ENCODE peak calls at places on chromosomes 6 and 20, in eight cellular contexts. K, B, D, P, X, R, V and T are unnamed samples.
A peak's percentile ranks its signal among the peaks of the same experiment; 100 is the strongest.

GRCh38 chr20:10708342-10709185 is 34.8 kb upstream of the JAG1 start:
- DNase-seq in B (no peak), R (no peak), V (no peak), K (no peak), D (no peak), X (no peak), P (no peak), T (no peak)

GRCh38 chr6:165804331-165805066 is 141.5 kb upstream of the PDE10A start:
- DNase-seq in K (no peak), D (peak; percentile 10), R (no peak), X (no peak), P (no peak), B (no peak), V (no peak), T (no peak)

GRCh38 chr6:146153040-146153758 is 124.3 kb downstream of the GRM1 start:
- DNase-seq in P (peak; percentile 25), B (no peak), R (no peak), K (no peak), X (no peak), D (no peak), V (peak; percentile 1), T (no peak)

GRCh38 chr20:11080776-11081406 is 407.1 kb upstream of the JAG1 start:
- DNase-seq in V (no peak), K (no peak), B (no peak), X (no peak), P (no peak), D (no peak), R (no peak), T (no peak)

GRCh38 chr6:57177545-57178225 is 5.6 kb downstream of the BAG2 start:
- DNase-seq in R (no peak), D (no peak), X (no peak), B (no peak), P (no peak), V (no peak), K (no peak), T (no peak)

GRCh38 chr20:24981750-24982149 is 10.8 kb downstream of the APMAP start:
- DNase-seq in V (no peak), X (no peak), R (no peak), D (no peak), B (no peak), K (no peak), P (no peak), T (no peak)

GRCh38 chr6:170058878-170059485 is 231.9 kb downstream of the DLL1 start:
- DNase-seq in X (no peak), P (no peak), K (no peak), V (no peak), D (no peak), R (no peak), B (no peak), T (no peak)

GRCh38 chr6:51529240-51529639 is 558.2 kb downstream of the PKHD1 start:
- DNase-seq in V (no peak), P (no peak), X (no peak), D (no peak), B (no peak), K (no peak), R (no peak), T (no peak)

GRCh38 chr6:72321741-72322140 is 300.1 kb upstream of the KCNQ5 start:
- DNase-seq in K (no peak), R (no peak), P (no peak), X (no peak), B (no peak), D (no peak), V (no peak), T (no peak)

GRCh38 chr20:32387262-32387661 is 29.1 kb downstream of the ASXL1 start:
- DNase-seq in K (no peak), D (no peak), P (peak; percentile 77), B (no peak), X (no peak), V (peak; percentile 86), R (peak; percentile 51), T (no peak)

GRCh38 chr20:31704225-31705119 is 18.2 kb downstream of the BCL2L1 start:
- DNase-seq in B (no peak), P (no peak), R (no peak), K (no peak), D (peak; percentile 53), V (no peak), X (no peak), T (peak; percentile 76)

GRCh38 chr6:16332175-16332542 is 93.8 kb downstream of the GMPR start:
- DNase-seq in X (peak; percentile 84), R (peak; percentile 68), B (peak; percentile 85), V (peak; percentile 84), P (peak; percentile 78), K (peak; percentile 69), D (peak; percentile 83), T (peak; percentile 58)

GRCh38 chr6:42292002-42292735 is 74.5 kb upstream of the MRPS10 start:
- DNase-seq in K (no peak), D (no peak), P (peak; percentile 75), R (no peak), X (no peak), V (peak; percentile 17), B (no peak), T (no peak)

GRCh38 chr20:43955244-43956191 is 40.9 kb downstream of the TOX2 start:
- DNase-seq in P (peak; percentile 86), D (no peak), K (no peak), R (peak; percentile 44), V (peak; percentile 69), X (no peak), B (peak; percentile 53), T (no peak)